ENCODE peak calls at places on chromosomes 16 and 17, in four cellular contexts. E, J, L and G are unnamed samples.

GRCh38 chr16:24753437-24753836 is 24.0 kb downstream of the TNRC6A start:
- DNase-seq in L (no peak), E (no peak), J (no peak), G (no peak)

GRCh38 chr17:73308017-73308823 is 3.6 kb downstream of the CDC42EP4 start:
- DNase-seq in E (no peak), L (peak; percentile 93), J (no peak), G (peak; percentile 84)

GRCh38 chr17:53736516-53737274 is 86.0 kb upstream of the KIF2B start:
- DNase-seq in J (no peak), E (no peak), L (no peak), G (no peak)

GRCh38 chr16:30923554-30924085 is at the start of gene FBXL19:
- DNase-seq in L (no peak), J (no peak), E (no peak), G (peak; percentile 89)

GRCh38 chr17:69335018-69335417 is 8.1 kb upstream of the ABCA5 start:
- DNase-seq in L (peak; percentile 60), J (no peak), E (no peak), G (peak; percentile 76)

GRCh38 chr17:82349287-82349701 is 9.8 kb upstream of the TEX19 start:
- DNase-seq in L (no peak), E (no peak), J (no peak), G (no peak)

GRCh38 chr17:5883775-5884665 is 186.2 kb upstream of the WSCD1 start:
- DNase-seq in E (no peak), J (peak; percentile 31), L (no peak), G (peak; percentile 27)

GRCh38 chr16:73196670-73197069 is 148.7 kb upstream of the ZFHX3 start:
- DNase-seq in L (peak; percentile 53), E (peak; percentile 74), J (peak; percentile 81), G (peak; percentile 88)

GRCh38 chr17:27293359-27293897 is 486 bp upstream of the WSB1 start:
- DNase-seq in L (no peak), J (no peak), E (no peak), G (peak; percentile 14)

GRCh38 chr16:27446721-27447120 is 44.7 kb downstream of the IL21R start:
- DNase-seq in E (no peak), L (no peak), J (no peak), G (no peak)

GRCh38 chr16:72740346-72740745 is 307.6 kb downstream of the ZFHX3 start:
- DNase-seq in J (no peak), E (no peak), L (peak; percentile 43), G (peak; percentile 59)

GRCh38 chr16:77043076-77043475 is 147.9 kb upstream of the MON1B start:
- DNase-seq in J (no peak), L (no peak), E (no peak), G (peak; percentile 39)

GRCh38 chr17:73315481-73315880 is 3.7 kb upstream of the CDC42EP4 start:
- DNase-seq in J (peak; percentile 24), E (no peak), L (no peak), G (no peak)

GRCh38 chr16:68040506-68041288 is 17.6 kb downstream of the DUS2 start:
- DNase-seq in J (peak; percentile 90), L (peak; percentile 51), E (peak; percentile 96), G (peak; percentile 90)

GRCh38 chr16:81530296-81530721 is 85.7 kb downstream of the CMIP start:
- DNase-seq in J (no peak), L (no peak), E (no peak), G (no peak)

GRCh38 chr16:86897486-86897885 is 319.1 kb downstream of the FOXL1 start:
- DNase-seq in E (no peak), L (no peak), J (no peak), G (no peak)
- H2BK15ac ChIP-seq in E (no peak overlapping the region), L (no peak overlapping the region), J (no peak overlapping the region), G (no peak overlapping the region)

GRCh38 chr17:15121426-15121825 is 143.7 kb downstream of the PMP22 start:
- DNase-seq in L (peak; percentile 29), E (no peak), J (no peak), G (no peak)
- H3K56ac ChIP-seq in L (no peak overlapping the region), E (no peak overlapping the region), J (no peak overlapping the region), G (no peak overlapping the region)

DNA sequence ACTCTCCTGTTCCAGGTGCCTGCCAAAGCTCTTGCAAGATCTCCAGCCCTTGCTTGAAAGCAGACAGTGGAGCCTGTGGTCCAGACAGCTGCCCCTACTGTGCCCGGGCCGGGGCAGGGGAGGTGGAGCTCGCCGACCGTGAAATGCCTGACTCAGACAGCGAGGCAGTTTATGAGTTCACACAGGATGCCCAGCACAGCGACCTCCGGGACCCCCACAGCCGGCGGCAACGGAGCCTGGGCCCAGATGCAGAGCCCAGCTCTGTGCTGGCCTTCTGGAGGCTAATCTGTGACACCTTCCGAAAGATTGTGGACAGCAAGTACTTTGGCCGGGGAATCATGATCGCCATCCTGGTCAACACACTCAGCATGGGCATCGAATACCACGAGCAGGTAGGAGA is 17.7 kb downstream of the CACNA1G start:
- DNase-seq in L (no peak), J (no peak), E (no peak), G (no peak)
- H3K23ac ChIP-seq in L (no peak overlapping the region), J (no peak overlapping the region), E (no peak overlapping the region), G (no peak overlapping the region)

DNA sequence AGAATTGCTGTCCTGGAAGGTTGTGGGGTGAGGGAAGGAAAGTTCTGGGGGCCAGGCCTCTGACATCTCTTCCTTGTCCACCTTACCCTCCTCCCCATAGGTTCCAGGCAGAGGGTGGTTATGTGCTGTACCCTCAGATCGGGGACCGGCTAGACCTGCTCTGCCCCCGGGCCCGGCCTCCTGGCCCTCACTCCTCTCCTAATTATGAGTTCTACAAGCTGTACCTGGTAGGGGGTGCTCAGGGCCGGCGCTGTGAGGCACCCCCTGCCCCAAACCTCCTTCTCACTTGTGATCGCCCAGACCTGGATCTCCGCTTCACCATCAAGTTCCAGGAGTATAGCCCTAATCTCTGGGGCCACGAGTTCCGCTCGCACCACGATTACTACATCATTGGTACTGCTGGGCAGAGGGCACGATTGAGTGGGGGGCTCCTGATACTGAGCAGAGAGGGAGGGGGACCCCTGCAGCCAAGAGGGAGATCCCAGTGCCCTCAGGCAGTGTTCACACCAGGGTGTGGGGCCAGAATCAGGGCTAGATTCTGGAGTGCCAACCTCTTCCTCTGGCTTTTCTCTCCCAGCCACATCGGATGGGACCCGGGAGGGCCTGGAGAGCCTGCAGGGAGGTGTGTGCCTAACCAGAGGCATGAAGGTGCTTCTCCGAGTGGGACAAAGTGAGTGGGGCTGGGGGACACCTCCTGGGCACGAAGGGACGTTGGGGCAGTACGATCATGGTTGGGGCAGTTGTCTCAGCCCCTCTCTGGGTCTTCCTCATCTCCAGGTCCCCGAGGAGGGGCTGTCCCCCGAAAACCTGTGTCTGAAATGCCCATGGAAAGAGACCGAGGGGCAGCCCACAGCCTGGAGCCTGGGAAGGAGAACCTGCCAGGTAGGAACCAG is 3.1 kb downstream of the EFNB3 start:
- DNase-seq in L (no peak), J (no peak), E (no peak), G (no peak)
- H2BK15ac ChIP-seq in L (no peak overlapping the region), J (no peak overlapping the region), E (no peak overlapping the region), G (no peak overlapping the region)

DNA sequence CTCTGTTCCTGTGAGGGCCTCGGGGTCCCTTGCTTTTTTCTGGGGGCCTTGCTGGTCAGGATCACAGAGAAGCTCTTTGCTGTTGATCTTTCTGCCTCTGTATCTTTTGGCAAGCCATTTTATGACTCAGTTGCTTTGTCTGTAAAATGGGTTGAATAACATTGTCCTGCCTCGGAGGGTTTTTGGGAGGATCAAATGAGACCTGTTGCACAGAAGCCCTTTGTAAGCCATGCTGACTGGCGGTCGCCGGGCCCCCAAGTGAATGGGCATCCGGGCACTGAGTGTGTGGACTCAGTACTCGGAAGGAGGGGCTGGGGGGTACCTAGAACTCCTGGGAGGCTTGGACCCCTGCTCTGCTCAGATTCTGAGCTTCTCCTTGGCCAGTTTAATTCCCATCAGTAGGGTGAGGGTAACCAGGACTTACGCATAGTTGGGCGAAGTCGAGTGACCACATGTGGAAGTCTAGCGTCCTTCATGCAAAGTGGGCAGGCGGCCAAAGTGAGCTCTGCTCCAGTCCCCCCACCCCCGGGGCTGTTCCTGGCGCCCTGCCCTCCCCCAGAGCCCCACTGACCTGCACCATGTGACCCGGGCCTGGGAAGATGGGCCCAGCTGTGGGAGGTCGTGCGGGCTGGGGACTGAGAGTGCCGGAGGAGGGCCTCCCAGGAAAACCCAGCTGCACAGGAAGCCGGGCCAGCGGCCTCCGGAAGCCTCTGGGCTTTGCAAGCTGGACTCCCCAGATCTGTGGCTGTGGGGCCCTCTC is 284.0 kb downstream of the SEC14L1 start:
- DNase-seq in E (no peak), J (no peak), L (peak; percentile 96), G (no peak)
- H3K56ac ChIP-seq in E (no peak overlapping the region), J (no peak overlapping the region), L (peak overlapping the region; percentile 18), G (peak overlapping the region; percentile 73)